ENCODE peak calls at places on chromosome 9, in six cellular contexts. J is body of pancreas; M is activated CD4-positive, alpha-beta T cell treated with anti-CD3 and anti-CD28 coated beads for 48 hours; L is NT2/D1; Y is SIG-M5; O is transverse colon. D is an unnamed sample.

GRCh38 chr9:135907006-135907434 is 326 bp downstream of the CAMSAP1 start:
- DNase-seq in J (no peak), M (peak), L (peak), Y (no peak), O (peak), D (peak)

GRCh38 chr9:37856551-37856950 is 47.4 kb downstream of the SLC25A51 start:
- DNase-seq in J (no peak), M (no peak), L (no peak), Y (no peak), O (no peak), D (no peak)

GRCh38 chr9:7147136-7148090 is 389.6 kb downstream of the KDM4C start:
- DNase-seq in J (no peak), M (no peak), L (no peak), Y (no peak), O (peak), D (peak)

GRCh38 chr9:36441966-36442365 is 41.9 kb upstream of the RNF38 start:
- DNase-seq in J (no peak), M (no peak), L (no peak), Y (no peak), O (no peak), D (no peak)

GRCh38 chr9:89387970-89388867 is 69.9 kb downstream of the SECISBP2 start:
- DNase-seq in J (no peak), M (no peak), L (no peak), Y (peak), O (peak), D (peak)

GRCh38 chr9:130193531-130194405 is 21.6 kb downstream of the NCS1 start:
- DNase-seq in J (no peak), M (no peak), L (no peak), Y (no peak), O (no peak), D (peak)

GRCh38 chr9:37105169-37105750 is 15.1 kb upstream of the ZCCHC7 start:
- DNase-seq in J (no peak), M (no peak), L (no peak), Y (no peak), O (no peak), D (no peak)

GRCh38 chr9:14097215-14097614 is 216.7 kb downstream of the NFIB start:
- DNase-seq in J (no peak), M (no peak), L (no peak), Y (no peak), O (no peak), D (no peak)

GRCh38 chr9:88801214-88801796 is 190.0 kb upstream of the S1PR3 start:
- DNase-seq in J (no peak), M (no peak), L (no peak), Y (no peak), O (no peak), D (no peak)

GRCh38 chr9:70902171-70902570 is 219.2 kb downstream of the TRPM3 start:
- DNase-seq in J (no peak), M (no peak), L (no peak), Y (no peak), O (no peak), D (no peak)

GRCh38 chr9:125999504-125999881 is 252.3 kb downstream of the PBX3 start:
- DNase-seq in J (no peak), M (no peak), L (no peak), Y (no peak), O (no peak), D (no peak)

GRCh38 chr9:126417007-126417406 is 90.4 kb downstream of the MVB12B start:
- DNase-seq in J (no peak), M (no peak), L (no peak), Y (no peak), O (no peak), D (no peak)

GRCh38 chr9:97599447-97599846 is 33.7 kb downstream of the TSTD2 start:
- DNase-seq in J (no peak), M (no peak), L (no peak), Y (no peak), O (no peak), D (no peak)

GRCh38 chr9:68631811-68632210 is 73.2 kb upstream of the PIP5K1B start:
- DNase-seq in J (no peak), M (no peak), L (no peak), Y (no peak), O (no peak), D (no peak)

GRCh38 chr9:8172000-8172399 is 372.4 kb upstream of the DMAC1 start:
- DNase-seq in J (no peak), M (no peak), L (no peak), Y (no peak), O (no peak), D (no peak)

GRCh38 chr9:133202688-133203453 is 6.2 kb downstream of the OBP2B start:
- DNase-seq in J (no peak), M (no peak), L (no peak), Y (no peak), O (no peak), D (no peak)

GRCh38 chr9:124743686-124744348 is 27.3 kb downstream of the NR6A1 start:
- DNase-seq in J (no peak), M (no peak), L (no peak), Y (no peak), O (no peak), D (no peak)

GRCh38 chr9:127664678-127665507 is 41.9 kb upstream of the CFAP157 start:
- DNase-seq in J (no peak), M (no peak), L (no peak), Y (no peak), O (peak), D (peak)

GRCh38 chr9:98909935-98910334 is 33.8 kb upstream of the COL15A1 start:
- DNase-seq in J (no peak), M (no peak), L (no peak), Y (no peak), O (no peak), D (no peak)

GRCh38 chr9:37943329-37944265 is 39.7 kb upstream of the SLC25A51 start:
- DNase-seq in J (no peak), M (no peak), L (no peak), Y (no peak), O (no peak), D (peak)

GRCh38 chr9:11558043-11558442 is 945.2 kb upstream of the PTPRD start:
- DNase-seq in J (no peak), M (no peak), L (no peak), Y (no peak), O (no peak), D (no peak)

GRCh38 chr9:118522093-118523028 is 818.2 kb downstream of the TLR4 start:
- DNase-seq in J (peak), M (peak), L (peak), Y (no peak), O (peak), D (peak)

GRCh38 chr9:98806394-98807069 is 938 bp upstream of the GALNT12 start:
- DNase-seq in J (no peak), M (no peak), L (no peak), Y (no peak), O (no peak), D (peak)

GRCh38 chr9:83322438-83322837 is 215.8 kb downstream of the FRMD3 start:
- DNase-seq in J (no peak), M (no peak), L (no peak), Y (no peak), O (no peak), D (no peak)

GRCh38 chr9:18489861-18490260 is 15.9 kb downstream of the ADAMTSL1 start:
- DNase-seq in J (no peak), M (no peak), L (no peak), Y (no peak), O (no peak), D (no peak)

GRCh38 chr9:33244150-33244784 is 4.3 kb downstream of the SPINK4 start:
- DNase-seq in J (no peak), M (no peak), L (no peak), Y (no peak), O (no peak), D (no peak)

GRCh38 chr9:136361047-136361756 is 2.3 kb downstream of the DNLZ start:
- DNase-seq in J (no peak), M (no peak), L (no peak), Y (no peak), O (no peak), D (no peak)

GRCh38 chr9:29691758-29692407 is 2118.6 kb upstream of the C9orf72 start:
- DNase-seq in J (peak), M (no peak), L (peak), Y (no peak), O (no peak), D (no peak)

GRCh38 chr9:16347886-16348285 is 522.6 kb downstream of the BNC2 start:
- DNase-seq in J (no peak), M (no peak), L (no peak), Y (no peak), O (no peak), D (no peak)

GRCh38 chr9:68692519-68692918 is 12.5 kb upstream of the PIP5K1B start:
- DNase-seq in J (no peak), M (no peak), L (no peak), Y (no peak), O (no peak), D (no peak)

GRCh38 chr9:28956111-28956880 is 1383.0 kb upstream of the C9orf72 start:
- DNase-seq in J (no peak), M (no peak), L (no peak), Y (no peak), O (no peak), D (no peak)

GRCh38 chr9:124716795-124717194 is 54.3 kb downstream of the NR6A1 start:
- DNase-seq in J (no peak), M (peak), L (no peak), Y (no peak), O (no peak), D (no peak)

GRCh38 chr9:115883467-115884329 is 269.9 kb upstream of the PAPPA start:
- DNase-seq in J (peak), M (no peak), L (peak), Y (no peak), O (no peak), D (peak)

GRCh38 chr9:68844623-68845612 is 139.9 kb downstream of the PIP5K1B start:
- DNase-seq in J (peak), M (peak), L (peak), Y (no peak), O (peak), D (peak)

GRCh38 chr9:131405429-131405828 is 11.5 kb downstream of the PRRC2B start:
- DNase-seq in J (no peak), M (no peak), L (peak), Y (no peak), O (no peak), D (peak)

GRCh38 chr9:122394265-122395242 is 23.7 kb downstream of the PTGS1 start:
- DNase-seq in J (no peak), M (no peak), L (no peak), Y (no peak), O (peak), D (no peak)

GRCh38 chr9:128902351-128903078 is 18.3 kb upstream of the PHYHD1 start:
- DNase-seq in J (no peak), M (peak), L (no peak), Y (no peak), O (peak), D (no peak)

GRCh38 chr9:7976167-7976755 is 176.7 kb upstream of the DMAC1 start:
- DNase-seq in J (no peak), M (peak), L (no peak), Y (peak), O (peak), D (no peak)

GRCh38 chr9:34991833-34992375 is 2.4 kb downstream of the DNAJB5 start:
- DNase-seq in J (no peak), M (peak), L (no peak), Y (no peak), O (no peak), D (peak)

GRCh38 chr9:87336914-87337333 is 160.7 kb upstream of the DAPK1 start:
- DNase-seq in J (peak), M (peak), L (peak), Y (no peak), O (no peak), D (peak)

D was measured in adrenal gland.